ENCODE peak calls at places on chromosomes 6 and 20, in six cellular contexts. One of them, this sample, is unnamed.

GRCh38 chr6:107061125-107062020 is 33.4 kb downstream of the MTRES1 start:
- DNase-seq in choroid plexus epithelial cell: peak
- DNase-seq in heart right ventricle: no peak
- DNase-seq in GM12878: peak
- DNase-seq in sigmoid colon: no peak
- DNase-seq in gastrocnemius medialis: no peak
- DNase-seq in this sample: no peak

GRCh38 chr20:10553326-10553984 is 118.3 kb downstream of the SLX4IP start:
- DNase-seq in sigmoid colon: peak
- DNase-seq in heart right ventricle: peak
- DNase-seq in gastrocnemius medialis: peak
- DNase-seq in GM12878: no peak
- DNase-seq in choroid plexus epithelial cell: peak
- DNase-seq in this sample: peak

GRCh38 chr6:83601119-83601518 is 88.8 kb downstream of the PRSS35 start:
- DNase-seq in heart right ventricle: no peak
- DNase-seq in sigmoid colon: no peak
- DNase-seq in choroid plexus epithelial cell: peak
- DNase-seq in GM12878: no peak
- DNase-seq in gastrocnemius medialis: no peak
- DNase-seq in this sample: no peak

GRCh38 chr6:160137130-160137988 is 15.7 kb downstream of the SLC22A1 start:
- DNase-seq in sigmoid colon: no peak
- DNase-seq in gastrocnemius medialis: no peak
- DNase-seq in GM12878: no peak
- DNase-seq in choroid plexus epithelial cell: no peak
- DNase-seq in heart right ventricle: no peak
- DNase-seq in this sample: no peak

GRCh38 chr6:4879724-4880372 is 103.6 kb downstream of the CDYL start:
- DNase-seq in heart right ventricle: no peak
- DNase-seq in gastrocnemius medialis: no peak
- DNase-seq in sigmoid colon: no peak
- DNase-seq in GM12878: peak
- DNase-seq in choroid plexus epithelial cell: no peak
- DNase-seq in this sample: no peak

GRCh38 chr6:156060013-156060412 is 604.4 kb upstream of the NOX3 start:
- DNase-seq in gastrocnemius medialis: no peak
- DNase-seq in sigmoid colon: no peak
- DNase-seq in GM12878: no peak
- DNase-seq in choroid plexus epithelial cell: no peak
- DNase-seq in heart right ventricle: no peak
- DNase-seq in this sample: no peak

GRCh38 chr6:1526689-1527088 is 83.0 kb upstream of the FOXC1 start:
- DNase-seq in choroid plexus epithelial cell: no peak
- DNase-seq in heart right ventricle: no peak
- DNase-seq in gastrocnemius medialis: no peak
- DNase-seq in GM12878: no peak
- DNase-seq in sigmoid colon: no peak
- DNase-seq in this sample: no peak

GRCh38 chr6:145135702-145136101 is 599.6 kb downstream of the EPM2A start:
- DNase-seq in GM12878: no peak
- DNase-seq in heart right ventricle: no peak
- DNase-seq in gastrocnemius medialis: no peak
- DNase-seq in choroid plexus epithelial cell: no peak
- DNase-seq in sigmoid colon: no peak
- DNase-seq in this sample: no peak

GRCh38 chr6:34610819-34611477 is 54.8 kb upstream of the SPDEF start:
- DNase-seq in GM12878: no peak
- DNase-seq in heart right ventricle: no peak
- DNase-seq in gastrocnemius medialis: no peak
- DNase-seq in sigmoid colon: no peak
- DNase-seq in choroid plexus epithelial cell: peak
- DNase-seq in this sample: no peak

DNA sequence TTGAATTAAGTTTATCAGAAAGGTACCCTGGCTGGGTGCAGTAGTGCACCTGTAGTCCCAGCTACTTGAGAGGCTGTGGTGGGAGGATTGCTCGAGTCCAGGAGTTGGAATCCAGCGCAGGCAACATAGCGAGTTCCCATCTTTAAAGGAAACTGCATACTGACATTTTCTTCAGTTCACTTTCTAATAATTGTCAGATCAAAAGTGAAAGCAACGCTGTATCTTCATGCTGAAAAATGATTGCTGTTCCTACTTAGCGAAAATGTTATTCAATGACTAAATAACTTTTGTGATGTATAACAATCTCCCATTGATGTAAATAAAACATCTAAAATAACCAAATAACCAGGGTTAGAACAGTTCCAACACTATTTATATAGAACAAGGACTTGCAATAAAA is 1.7 kb downstream of the LATS1 start:
- DNase-seq in GM12878: no peak
- DNase-seq in heart right ventricle: no peak
- DNase-seq in sigmoid colon: no peak
- DNase-seq in choroid plexus epithelial cell: no peak
- DNase-seq in gastrocnemius medialis: no peak
- DNase-seq in this sample: no peak
- H3K4me3 ChIP-seq in GM12878: peak
- H3K4me3 ChIP-seq in heart right ventricle: peak
- H3K4me3 ChIP-seq in sigmoid colon: peak
- H3K4me3 ChIP-seq in choroid plexus epithelial cell: peak
- H3K4me3 ChIP-seq in gastrocnemius medialis: peak
- H3K4me3 ChIP-seq in this sample: no peak

GRCh38 chr6:93621400-93621799 is 202.0 kb upstream of the EPHA7 start:
- DNase-seq in heart right ventricle: no peak
- DNase-seq in GM12878: no peak
- DNase-seq in choroid plexus epithelial cell: no peak
- DNase-seq in sigmoid colon: no peak
- DNase-seq in gastrocnemius medialis: no peak
- DNase-seq in this sample: no peak
- TF ChIP-seq CTCF in heart right ventricle: no peak
- TF ChIP-seq CTCF in GM12878: no peak
- TF ChIP-seq CTCF in choroid plexus epithelial cell: no peak
- TF ChIP-seq CTCF in sigmoid colon: no peak
- TF ChIP-seq CTCF in gastrocnemius medialis: no peak
- TF ChIP-seq CTCF in this sample: no peak

GRCh38 chr6:6966127-6966526 is 141.6 kb upstream of the RREB1 start:
- DNase-seq in gastrocnemius medialis: no peak
- DNase-seq in heart right ventricle: no peak
- DNase-seq in sigmoid colon: no peak
- DNase-seq in GM12878: no peak
- DNase-seq in choroid plexus epithelial cell: no peak
- DNase-seq in this sample: no peak
- H3K4me3 ChIP-seq in gastrocnemius medialis: no peak
- H3K4me3 ChIP-seq in heart right ventricle: no peak
- H3K4me3 ChIP-seq in sigmoid colon: no peak
- H3K4me3 ChIP-seq in GM12878: no peak
- H3K4me3 ChIP-seq in choroid plexus epithelial cell: no peak
- H3K4me3 ChIP-seq in this sample: no peak

GRCh38 chr6:146901940-146902816 is 302.0 kb upstream of the STXBP5 start:
- DNase-seq in GM12878: no peak
- DNase-seq in gastrocnemius medialis: no peak
- DNase-seq in choroid plexus epithelial cell: peak
- DNase-seq in sigmoid colon: no peak
- DNase-seq in heart right ventricle: no peak
- DNase-seq in this sample: no peak
- TF ChIP-seq CTCF in GM12878: peak
- TF ChIP-seq CTCF in gastrocnemius medialis: no peak
- TF ChIP-seq CTCF in choroid plexus epithelial cell: peak
- TF ChIP-seq CTCF in sigmoid colon: no peak
- TF ChIP-seq CTCF in heart right ventricle: no peak
- TF ChIP-seq CTCF in this sample: no peak

DNA sequence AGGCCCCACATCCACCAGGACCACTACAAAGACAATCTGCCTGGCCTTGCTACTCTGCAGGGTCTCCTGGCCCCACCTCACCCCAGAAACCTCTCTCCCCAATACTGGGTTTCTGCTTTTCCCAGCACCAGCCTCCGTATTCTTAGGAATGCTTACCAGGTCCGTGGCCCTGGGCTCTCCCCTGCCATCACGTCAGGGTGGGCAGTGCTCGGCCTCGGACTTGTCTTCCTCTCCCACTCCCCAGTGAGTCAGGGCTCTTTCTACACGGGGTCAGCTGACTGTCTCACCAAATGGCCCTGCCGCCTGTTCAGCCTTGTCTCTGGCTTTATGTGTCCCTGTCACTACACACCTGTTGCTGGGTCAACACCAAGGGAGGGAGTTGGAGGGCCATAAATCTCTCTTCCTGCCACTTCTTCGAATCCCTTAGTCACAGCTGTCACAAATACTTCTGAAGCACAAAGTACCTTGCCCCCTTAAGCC is 3.2 kb downstream of the NNAT start:
- DNase-seq in GM12878: no peak
- DNase-seq in choroid plexus epithelial cell: no peak
- DNase-seq in heart right ventricle: no peak
- DNase-seq in gastrocnemius medialis: peak
- DNase-seq in sigmoid colon: peak
- DNase-seq in this sample: no peak
- H3K4me3 ChIP-seq in GM12878: no peak
- H3K4me3 ChIP-seq in choroid plexus epithelial cell: no peak
- H3K4me3 ChIP-seq in heart right ventricle: no peak
- H3K4me3 ChIP-seq in gastrocnemius medialis: peak
- H3K4me3 ChIP-seq in sigmoid colon: no peak
- H3K4me3 ChIP-seq in this sample: no peak

DNA sequence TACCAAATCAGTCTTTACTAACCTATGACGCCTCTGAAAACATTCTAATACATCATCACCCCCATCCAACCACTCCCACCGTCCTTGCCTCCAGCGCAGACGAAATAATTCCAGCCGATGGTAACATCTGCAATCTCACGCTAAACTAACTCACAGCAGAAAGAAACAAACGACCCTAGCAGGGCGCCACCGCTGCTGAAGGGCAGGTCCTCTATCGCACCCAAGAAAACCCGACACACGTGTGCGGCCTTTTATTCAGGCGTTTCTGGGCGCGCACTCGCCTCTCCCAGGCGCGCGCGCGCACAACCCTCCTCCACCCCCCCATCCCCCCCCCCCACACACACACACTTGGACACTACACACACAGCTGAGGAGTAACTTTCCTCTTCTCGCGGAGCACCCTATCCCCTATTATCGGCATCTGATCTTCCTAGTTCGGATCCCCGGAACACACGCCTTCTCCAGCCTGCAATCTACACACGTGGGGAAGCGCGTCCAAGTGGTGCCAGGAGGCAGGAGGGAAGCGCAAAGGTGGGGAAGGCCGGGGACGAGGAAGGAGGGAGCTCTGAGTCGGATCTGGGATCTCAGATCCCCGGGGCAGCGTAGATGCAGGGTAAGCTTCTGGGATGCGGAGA is 1.4 kb downstream of the GFOD1 start:
- DNase-seq in choroid plexus epithelial cell: peak
- DNase-seq in sigmoid colon: peak
- DNase-seq in GM12878: no peak
- DNase-seq in gastrocnemius medialis: peak
- DNase-seq in heart right ventricle: peak
- DNase-seq in this sample: no peak
- TF ChIP-seq CTCF in choroid plexus epithelial cell: no peak
- TF ChIP-seq CTCF in sigmoid colon: no peak
- TF ChIP-seq CTCF in GM12878: peak
- TF ChIP-seq CTCF in gastrocnemius medialis: no peak
- TF ChIP-seq CTCF in heart right ventricle: no peak
- TF ChIP-seq CTCF in this sample: no peak

DNA sequence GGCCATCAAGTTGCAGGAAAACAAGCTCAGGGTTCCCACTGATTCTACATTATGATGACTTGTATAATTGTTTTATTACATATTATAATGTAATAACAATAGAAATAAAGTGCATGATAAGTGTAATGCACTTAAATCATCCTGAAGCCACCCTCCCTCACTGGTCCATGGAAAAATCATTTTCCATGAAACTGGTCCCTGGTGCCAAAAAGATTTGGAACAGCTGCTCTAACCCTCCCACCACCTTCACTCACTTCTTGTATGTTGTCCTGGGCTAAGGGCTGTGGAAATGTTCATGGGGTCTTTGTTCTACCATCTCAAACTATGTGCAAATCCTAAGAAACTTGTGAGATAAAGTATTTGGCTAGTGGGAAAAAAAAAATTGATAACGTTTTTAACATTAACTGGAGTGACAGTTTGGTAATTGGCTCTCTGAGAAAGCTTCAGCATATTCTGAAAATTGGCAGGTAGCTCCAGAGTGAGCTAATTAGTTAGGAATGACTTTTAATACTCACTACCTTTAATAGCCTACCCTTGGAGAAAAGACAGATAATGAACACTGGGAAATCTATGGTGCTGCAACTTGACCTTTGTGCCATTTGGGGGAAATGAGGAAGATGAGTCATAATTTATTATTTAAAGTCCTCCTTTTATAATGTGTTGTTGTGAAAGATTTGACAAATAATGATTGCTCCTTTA is 134.0 kb downstream of the LRRC1 start:
- DNase-seq in choroid plexus epithelial cell: no peak
- DNase-seq in GM12878: no peak
- DNase-seq in gastrocnemius medialis: no peak
- DNase-seq in heart right ventricle: no peak
- DNase-seq in sigmoid colon: no peak
- DNase-seq in this sample: no peak
- H3K4me3 ChIP-seq in choroid plexus epithelial cell: no peak
- H3K4me3 ChIP-seq in GM12878: no peak
- H3K4me3 ChIP-seq in gastrocnemius medialis: no peak
- H3K4me3 ChIP-seq in heart right ventricle: no peak
- H3K4me3 ChIP-seq in sigmoid colon: no peak
- H3K4me3 ChIP-seq in this sample: no peak

DNA sequence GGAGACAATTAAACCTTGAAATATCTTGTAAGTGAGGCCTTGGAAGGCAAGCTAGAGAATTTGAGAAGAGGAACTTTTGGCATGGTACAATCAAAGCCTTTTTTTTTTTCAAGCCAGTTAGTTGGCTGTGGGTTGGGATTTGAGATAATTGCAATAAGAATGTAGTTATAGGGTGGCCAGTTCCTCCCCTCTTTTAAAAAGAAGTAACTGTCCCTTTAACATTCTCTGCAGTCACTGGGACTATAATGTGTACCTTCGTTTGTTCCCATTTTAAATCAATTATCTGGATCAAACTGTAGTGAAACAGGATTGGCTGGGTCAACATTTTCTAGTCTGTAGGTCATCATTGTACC is 212.3 kb upstream of the LAMP5 start:
- DNase-seq in GM12878: no peak
- DNase-seq in gastrocnemius medialis: no peak
- DNase-seq in sigmoid colon: no peak
- DNase-seq in choroid plexus epithelial cell: no peak
- DNase-seq in heart right ventricle: no peak
- DNase-seq in this sample: no peak
- TF ChIP-seq CTCF in GM12878: no peak
- TF ChIP-seq CTCF in gastrocnemius medialis: no peak
- TF ChIP-seq CTCF in sigmoid colon: no peak
- TF ChIP-seq CTCF in choroid plexus epithelial cell: no peak
- TF ChIP-seq CTCF in heart right ventricle: no peak
- TF ChIP-seq CTCF in this sample: no peak

GRCh38 chr6:28658475-28659249 is 133.0 kb downstream of the GPX5 start:
- DNase-seq in gastrocnemius medialis: no peak
- DNase-seq in heart right ventricle: no peak
- DNase-seq in choroid plexus epithelial cell: no peak
- DNase-seq in sigmoid colon: no peak
- DNase-seq in GM12878: no peak
- DNase-seq in this sample: no peak

GRCh38 chr6:28661097-28661713 is 135.5 kb downstream of the GPX5 start:
- DNase-seq in GM12878: no peak
- DNase-seq in heart right ventricle: no peak
- DNase-seq in sigmoid colon: no peak
- DNase-seq in gastrocnemius medialis: no peak
- DNase-seq in choroid plexus epithelial cell: no peak
- DNase-seq in this sample: no peak

GRCh38 chr6:28657367-28657755 is 131.7 kb downstream of the GPX5 start:
- DNase-seq in gastrocnemius medialis: no peak
- DNase-seq in GM12878: no peak
- DNase-seq in choroid plexus epithelial cell: no peak
- DNase-seq in heart right ventricle: no peak
- DNase-seq in sigmoid colon: no peak
- DNase-seq in this sample: no peak

GRCh38 chr6:28657756-28658465 is 132.2 kb downstream of the GPX5 start:
- DNase-seq in heart right ventricle: no peak
- DNase-seq in sigmoid colon: no peak
- DNase-seq in gastrocnemius medialis: no peak
- DNase-seq in GM12878: peak
- DNase-seq in choroid plexus epithelial cell: peak
- DNase-seq in this sample: no peak

GRCh38 chr6:28659250-28659566 is 133.5 kb downstream of the GPX5 start:
- DNase-seq in choroid plexus epithelial cell: no peak
- DNase-seq in heart right ventricle: no peak
- DNase-seq in sigmoid colon: no peak
- DNase-seq in GM12878: no peak
- DNase-seq in gastrocnemius medialis: no peak
- DNase-seq in this sample: no peak
- H3K4me3 ChIP-seq in choroid plexus epithelial cell: peak
- H3K4me3 ChIP-seq in heart right ventricle: no peak
- H3K4me3 ChIP-seq in sigmoid colon: no peak
- H3K4me3 ChIP-seq in GM12878: no peak
- H3K4me3 ChIP-seq in gastrocnemius medialis: no peak
- H3K4me3 ChIP-seq in this sample: peak